ENCODE peak calls at places on chromosome 14, in four cellular contexts. One of them, this sample, is unnamed.
A peak's percentile ranks its signal among the peaks of the same experiment; 100 is the strongest.

GRCh38 chr14:104081493-104081835 is 4.0 kb upstream of the ASPG start:
- DNase-seq in GOT3: no peak
- DNase-seq in epithelial cell of esophagus: no peak
- DNase-seq in NCI-H345: no peak
- DNase-seq in this sample: no peak

GRCh38 chr14:105019861-105020814 is 745 bp downstream of the CDCA4 start:
- DNase-seq in GOT3: no peak
- DNase-seq in epithelial cell of esophagus: peak; percentile 49
- DNase-seq in NCI-H345: no peak
- DNase-seq in this sample: no peak

GRCh38 chr14:94145902-94146527 is 16.6 kb upstream of the IFI27L2 start:
- DNase-seq in GOT3: no peak
- DNase-seq in epithelial cell of esophagus: peak; percentile 58
- DNase-seq in NCI-H345: peak; percentile 61
- DNase-seq in this sample: peak; percentile 21

GRCh38 chr14:52266179-52266578 is 1.3 kb upstream of the PTGDR start:
- DNase-seq in GOT3: no peak
- DNase-seq in epithelial cell of esophagus: peak; percentile 45
- DNase-seq in NCI-H345: no peak
- DNase-seq in this sample: peak; percentile 47

GRCh38 chr14:101594511-101595148 is 33.3 kb downstream of the DIO3 start:
- DNase-seq in GOT3: no peak
- DNase-seq in epithelial cell of esophagus: no peak
- DNase-seq in NCI-H345: no peak
- DNase-seq in this sample: no peak

GRCh38 chr14:71932229-71932951 is at the start of gene RGS6:
- DNase-seq in GOT3: no peak
- DNase-seq in epithelial cell of esophagus: peak; percentile 75
- DNase-seq in NCI-H345: peak; percentile 75
- DNase-seq in this sample: peak; percentile 70

GRCh38 chr14:35879654-35880249 is 53.6 kb downstream of the BRMS1L start:
- DNase-seq in GOT3: no peak
- DNase-seq in epithelial cell of esophagus: peak; percentile 38
- DNase-seq in NCI-H345: peak; percentile 9
- DNase-seq in this sample: no peak

GRCh38 chr14:31428011-31428410 is 7.7 kb upstream of the HEATR5A start:
- DNase-seq in GOT3: no peak
- DNase-seq in epithelial cell of esophagus: no peak
- DNase-seq in NCI-H345: no peak
- DNase-seq in this sample: no peak